ENCODE peak calls at places on chromosomes 7 and 10, in four cellular contexts. One of them, this sample, is unnamed.

GRCh38 chr7:114656471-114656870 is 241.9 kb downstream of the FOXP2 start:
- DNase-seq in mammary epithelial cell: no peak
- DNase-seq in caudate nucleus: no peak
- DNase-seq in GM23338: no peak
- DNase-seq in this sample: no peak

GRCh38 chr10:24384954-24385353 is 176.0 kb downstream of the KIAA1217 start:
- DNase-seq in GM23338: no peak
- DNase-seq in caudate nucleus: no peak
- DNase-seq in mammary epithelial cell: no peak
- DNase-seq in this sample: no peak

GRCh38 chr7:17320102-17320497 is 21.6 kb downstream of the AHR start:
- DNase-seq in caudate nucleus: no peak
- DNase-seq in mammary epithelial cell: no peak
- DNase-seq in GM23338: no peak
- DNase-seq in this sample: no peak

GRCh38 chr7:29275493-29275892 is 80.9 kb downstream of the CHN2 start:
- DNase-seq in GM23338: no peak
- DNase-seq in caudate nucleus: no peak
- DNase-seq in mammary epithelial cell: no peak
- DNase-seq in this sample: no peak

GRCh38 chr7:47967123-47967522 is 12.3 kb downstream of the HUS1 start:
- DNase-seq in caudate nucleus: no peak
- DNase-seq in mammary epithelial cell: no peak
- DNase-seq in GM23338: no peak
- DNase-seq in this sample: no peak

GRCh38 chr10:97065686-97066679 is 119.8 kb downstream of the SLIT1 start:
- DNase-seq in GM23338: peak
- DNase-seq in caudate nucleus: no peak
- DNase-seq in mammary epithelial cell: no peak
- DNase-seq in this sample: peak

GRCh38 chr7:154441811-154442210 is 389.6 kb downstream of the DPP6 start:
- DNase-seq in GM23338: no peak
- DNase-seq in mammary epithelial cell: no peak
- DNase-seq in caudate nucleus: no peak
- DNase-seq in this sample: no peak

GRCh38 chr7:110944966-110945644 is 145.8 kb upstream of the LRRN3 start:
- DNase-seq in GM23338: peak
- DNase-seq in mammary epithelial cell: no peak
- DNase-seq in caudate nucleus: no peak
- DNase-seq in this sample: no peak

GRCh38 chr10:87000491-87000890 is 19.6 kb upstream of the FAM25A start:
- DNase-seq in mammary epithelial cell: no peak
- DNase-seq in GM23338: no peak
- DNase-seq in caudate nucleus: no peak
- DNase-seq in this sample: no peak

GRCh38 chr7:44307301-44307900 is 18.0 kb downstream of the CAMK2B start:
- DNase-seq in GM23338: peak
- DNase-seq in caudate nucleus: no peak
- DNase-seq in mammary epithelial cell: peak
- DNase-seq in this sample: peak

GRCh38 chr10:47380341-47381215 is 3.5 kb downstream of the ZNF488 start:
- DNase-seq in GM23338: no peak
- DNase-seq in caudate nucleus: no peak
- DNase-seq in mammary epithelial cell: no peak
- DNase-seq in this sample: no peak

GRCh38 chr7:24227068-24227467 is 56.9 kb upstream of the NPY start:
- DNase-seq in GM23338: no peak
- DNase-seq in mammary epithelial cell: no peak
- DNase-seq in caudate nucleus: no peak
- DNase-seq in this sample: no peak

GRCh38 chr10:58625070-58625469 is 112.4 kb downstream of the BICC1 start:
- DNase-seq in caudate nucleus: no peak
- DNase-seq in mammary epithelial cell: peak
- DNase-seq in GM23338: no peak
- DNase-seq in this sample: no peak

GRCh38 chr7:120925392-120925791 is 25.2 kb upstream of the ING3 start:
- DNase-seq in caudate nucleus: no peak
- DNase-seq in GM23338: no peak
- DNase-seq in mammary epithelial cell: no peak
- DNase-seq in this sample: peak

GRCh38 chr7:11706666-11707605 is 125.1 kb downstream of the THSD7A start:
- DNase-seq in GM23338: no peak
- DNase-seq in caudate nucleus: no peak
- DNase-seq in mammary epithelial cell: peak
- DNase-seq in this sample: no peak

GRCh38 chr7:157004050-157004838 is 6.2 kb downstream of the MNX1 start:
- DNase-seq in caudate nucleus: no peak
- DNase-seq in GM23338: no peak
- DNase-seq in mammary epithelial cell: no peak
- DNase-seq in this sample: no peak

GRCh38 chr10:58511765-58512469 is 755 bp upstream of the BICC1 start:
- DNase-seq in GM23338: peak
- DNase-seq in mammary epithelial cell: no peak
- DNase-seq in caudate nucleus: peak
- DNase-seq in this sample: peak

GRCh38 chr10:72682626-72683025 is 9.3 kb upstream of the MCU start:
- DNase-seq in caudate nucleus: no peak
- DNase-seq in mammary epithelial cell: peak
- DNase-seq in GM23338: no peak
- DNase-seq in this sample: no peak

GRCh38 chr10:86962136-86962980 is 4.0 kb downstream of the SNCG start:
- DNase-seq in GM23338: no peak
- DNase-seq in caudate nucleus: no peak
- DNase-seq in mammary epithelial cell: no peak
- DNase-seq in this sample: peak

GRCh38 chr10:88110822-88111221 is 247.4 kb downstream of the PTEN start:
- DNase-seq in mammary epithelial cell: no peak
- DNase-seq in GM23338: no peak
- DNase-seq in caudate nucleus: no peak
- DNase-seq in this sample: no peak

GRCh38 chr7:106101726-106102125 is 10.4 kb downstream of the SYPL1 start:
- DNase-seq in mammary epithelial cell: no peak
- DNase-seq in GM23338: no peak
- DNase-seq in caudate nucleus: no peak
- DNase-seq in this sample: no peak

GRCh38 chr7:55574062-55574717 is 1.9 kb upstream of the VOPP1 start:
- DNase-seq in GM23338: no peak
- DNase-seq in caudate nucleus: peak
- DNase-seq in mammary epithelial cell: peak
- DNase-seq in this sample: no peak

GRCh38 chr10:118564652-118565051 is 30.8 kb downstream of the PRLHR start:
- DNase-seq in caudate nucleus: no peak
- DNase-seq in mammary epithelial cell: no peak
- DNase-seq in GM23338: peak
- DNase-seq in this sample: no peak

GRCh38 chr7:42414961-42415505 is 178.0 kb upstream of the GLI3 start:
- DNase-seq in mammary epithelial cell: peak
- DNase-seq in GM23338: no peak
- DNase-seq in caudate nucleus: no peak
- DNase-seq in this sample: no peak

GRCh38 chr7:102897211-102897621 is 15.6 kb upstream of the LRRC17 start:
- DNase-seq in caudate nucleus: no peak
- DNase-seq in mammary epithelial cell: no peak
- DNase-seq in GM23338: no peak
- DNase-seq in this sample: no peak

GRCh38 chr10:127996586-127996985 is 89.7 kb downstream of the PTPRE start:
- DNase-seq in GM23338: no peak
- DNase-seq in caudate nucleus: no peak
- DNase-seq in mammary epithelial cell: no peak
- DNase-seq in this sample: no peak

GRCh38 chr7:69682518-69682917 is 84.2 kb downstream of the AUTS2 start:
- DNase-seq in GM23338: no peak
- DNase-seq in caudate nucleus: no peak
- DNase-seq in mammary epithelial cell: no peak
- DNase-seq in this sample: no peak

GRCh38 chr7:100353685-100354330 is 4.1 kb upstream of the PILRB start:
- DNase-seq in GM23338: no peak
- DNase-seq in caudate nucleus: no peak
- DNase-seq in mammary epithelial cell: no peak
- DNase-seq in this sample: no peak

GRCh38 chr10:22618081-22618785 is 96.1 kb downstream of the PIP4K2A start:
- DNase-seq in caudate nucleus: no peak
- DNase-seq in mammary epithelial cell: no peak
- DNase-seq in GM23338: no peak
- DNase-seq in this sample: no peak

GRCh38 chr10:70445718-70446485 is 4.4 kb upstream of the NODAL start:
- DNase-seq in GM23338: peak
- DNase-seq in caudate nucleus: no peak
- DNase-seq in mammary epithelial cell: no peak
- DNase-seq in this sample: peak

GRCh38 chr7:22083711-22084289 is 138.1 kb upstream of the CDCA7L start:
- DNase-seq in GM23338: peak
- DNase-seq in mammary epithelial cell: no peak
- DNase-seq in caudate nucleus: no peak
- DNase-seq in this sample: no peak

GRCh38 chr10:101837753-101838152 is 5.8 kb downstream of the KCNIP2 start:
- DNase-seq in GM23338: no peak
- DNase-seq in mammary epithelial cell: no peak
- DNase-seq in caudate nucleus: no peak
- DNase-seq in this sample: no peak

GRCh38 chr10:101839421-101840063 is 4.1 kb downstream of the KCNIP2 start:
- DNase-seq in GM23338: peak
- DNase-seq in caudate nucleus: peak
- DNase-seq in mammary epithelial cell: peak
- DNase-seq in this sample: peak

GRCh38 chr10:101840102-101840684 is 3.4 kb downstream of the KCNIP2 start:
- DNase-seq in caudate nucleus: peak
- DNase-seq in mammary epithelial cell: peak
- DNase-seq in GM23338: peak
- DNase-seq in this sample: no peak

GRCh38 chr10:101838416-101838970 is 5.1 kb downstream of the KCNIP2 start:
- DNase-seq in GM23338: no peak
- DNase-seq in mammary epithelial cell: no peak
- DNase-seq in caudate nucleus: no peak
- DNase-seq in this sample: no peak

DNA sequence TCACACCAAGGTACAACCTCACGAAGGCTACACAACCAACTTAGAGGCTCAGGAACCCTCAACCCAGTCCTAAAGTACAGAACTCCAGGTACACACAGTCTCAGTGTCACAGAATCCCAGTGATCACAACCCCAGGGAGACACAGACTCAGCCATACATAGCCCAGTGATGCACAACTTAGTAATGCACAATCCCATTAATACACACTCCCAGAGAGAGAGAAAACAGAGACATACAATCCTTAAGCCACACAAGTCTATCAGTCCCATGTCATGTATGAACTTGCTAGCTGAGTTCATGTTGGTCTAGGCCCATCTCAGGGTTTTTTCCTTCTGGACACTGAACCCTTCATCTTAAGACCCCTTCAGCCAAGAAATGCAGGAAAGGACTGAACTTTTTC is 4.6 kb downstream of the KCNIP2 start:
- DNase-seq in mammary epithelial cell: peak
- DNase-seq in GM23338: no peak
- DNase-seq in caudate nucleus: no peak
- DNase-seq in this sample: no peak
- H3K27ac ChIP-seq in mammary epithelial cell: no peak
- H3K27ac ChIP-seq in GM23338: no peak
- H3K27ac ChIP-seq in caudate nucleus: no peak
- H3K27ac ChIP-seq in this sample: no peak

DNA sequence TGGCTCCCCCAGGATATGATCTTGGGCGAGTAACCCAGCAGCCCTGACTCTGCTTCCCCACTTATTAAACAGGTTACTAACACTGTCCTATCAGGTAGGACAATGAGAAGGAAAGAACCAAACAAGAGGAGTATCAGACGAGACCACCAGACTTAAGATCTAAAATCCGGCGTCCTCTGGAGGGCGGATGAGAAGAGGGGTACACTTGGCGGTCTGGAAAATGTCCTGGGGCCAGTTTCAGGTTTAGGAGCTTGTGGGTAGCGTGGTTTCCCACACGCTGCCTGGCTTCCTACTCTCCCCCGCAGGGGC is 644 bp downstream of the ZNF32 start:
- DNase-seq in GM23338: no peak
- DNase-seq in caudate nucleus: no peak
- DNase-seq in mammary epithelial cell: no peak
- DNase-seq in this sample: no peak
- H3K27ac ChIP-seq in GM23338: no peak
- H3K27ac ChIP-seq in caudate nucleus: peak
- H3K27ac ChIP-seq in mammary epithelial cell: no peak
- H3K27ac ChIP-seq in this sample: no peak

DNA sequence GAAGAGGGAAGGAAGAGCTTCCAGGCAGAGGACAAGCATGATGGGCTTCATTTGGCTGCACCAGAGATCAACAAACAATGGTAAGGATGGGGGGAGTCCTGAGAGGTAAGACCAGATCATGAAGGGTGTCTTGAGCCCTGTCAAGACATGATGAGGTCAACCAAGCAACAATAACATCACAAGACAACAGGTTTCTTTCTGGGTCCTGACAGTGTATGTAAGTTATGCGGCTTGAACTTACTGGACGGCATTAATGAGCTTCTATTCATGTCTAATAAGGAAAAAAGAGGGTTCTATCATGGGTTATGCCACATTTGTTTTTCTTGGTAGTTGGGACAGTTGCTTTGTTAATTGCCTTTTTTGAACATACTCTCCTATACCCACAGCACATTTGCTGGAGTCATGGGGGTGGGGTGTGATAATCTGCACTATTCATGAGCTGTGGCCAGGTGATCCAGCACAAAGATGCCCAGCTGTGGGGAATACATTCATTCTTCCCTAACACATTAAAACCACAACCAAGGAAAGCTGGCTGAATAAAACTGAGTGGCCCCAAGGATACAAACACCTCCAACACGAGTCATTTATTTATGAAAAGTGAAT is 168.8 kb upstream of the KLF14 start:
- DNase-seq in GM23338: no peak
- DNase-seq in mammary epithelial cell: no peak
- DNase-seq in caudate nucleus: no peak
- DNase-seq in this sample: no peak
- H3K27ac ChIP-seq in GM23338: no peak
- H3K27ac ChIP-seq in mammary epithelial cell: peak
- H3K27ac ChIP-seq in caudate nucleus: peak
- H3K27ac ChIP-seq in this sample: peak

GRCh38 chr10:1034758-1035157 is 9.1 kb upstream of the IDI2 start:
- DNase-seq in mammary epithelial cell: no peak
- DNase-seq in GM23338: no peak
- DNase-seq in caudate nucleus: peak
- DNase-seq in this sample: no peak
- H3K27ac ChIP-seq in mammary epithelial cell: no peak
- H3K27ac ChIP-seq in GM23338: no peak
- H3K27ac ChIP-seq in caudate nucleus: peak
- H3K27ac ChIP-seq in this sample: no peak

DNA sequence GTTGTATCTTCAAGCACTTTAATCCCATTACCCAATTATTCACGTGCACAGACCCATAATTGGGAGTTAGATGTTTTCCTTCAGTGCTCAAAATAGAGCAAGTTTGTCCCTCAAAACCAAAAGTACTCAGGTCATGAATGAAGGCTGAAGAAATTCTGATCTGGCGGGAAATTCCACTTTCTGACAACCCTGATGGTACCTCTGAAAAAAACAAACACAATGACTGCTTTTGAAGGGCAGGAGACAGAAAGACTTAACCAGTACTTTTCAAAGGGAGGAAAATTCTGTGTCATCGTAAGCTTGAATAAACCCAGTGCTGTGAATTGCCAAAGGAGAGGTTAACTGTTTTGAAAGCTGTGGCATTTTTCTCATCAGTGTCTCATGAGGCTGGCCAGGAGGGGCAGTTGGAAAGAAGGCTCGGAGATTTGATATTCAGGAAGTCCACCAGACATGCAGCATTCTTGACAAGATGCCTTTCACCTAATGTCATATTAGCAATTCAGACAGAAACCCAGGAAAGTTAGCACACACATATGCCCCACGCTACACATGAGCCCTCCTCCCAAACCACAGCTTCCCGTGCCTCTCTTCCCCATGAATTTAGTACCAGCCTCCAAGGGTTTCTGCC is 347.0 kb downstream of the KCNMA1 start:
- DNase-seq in GM23338: no peak
- DNase-seq in mammary epithelial cell: peak
- DNase-seq in caudate nucleus: no peak
- DNase-seq in this sample: no peak
- H3K27ac ChIP-seq in GM23338: no peak
- H3K27ac ChIP-seq in mammary epithelial cell: peak
- H3K27ac ChIP-seq in caudate nucleus: no peak
- H3K27ac ChIP-seq in this sample: no peak